ENCODE peak calls at places on chromosomes 3 and 15, in ten cellular contexts. N is stomach; H is breast epithelium; J is aorta; B is endodermal cell; W is CD4-positive, CD25-positive, alpha-beta regulatory T cell; D is GM23338; A is fibroblast of lung; I is Peyer's patch; O is CD8-positive, alpha-beta memory T cell. M is an unnamed sample. For H3K4me1, the result is how much of the 10 kb centered on the place peaks cover.

GRCh38 chr3:169857811-169858210 is 11.9 kb downstream of the LRRC31 start:
- DNase-seq in D (no peak), B (no peak), W (no peak), I (no peak), A (no peak), J (no peak), N (no peak), H (no peak), O (no peak), M (no peak)

GRCh38 chr15:35827156-35827555 is 281.2 kb upstream of the DPH6 start:
- DNase-seq in A (peak), O (no peak), W (no peak), N (no peak), H (no peak), J (no peak), I (no peak), D (no peak), B (no peak), M (no peak)

GRCh38 chr3:13200465-13200864 is 127.2 kb upstream of the IQSEC1 start:
- DNase-seq in O (no peak), B (peak), H (peak), N (no peak), A (no peak), D (no peak), W (no peak), J (no peak), I (no peak), M (no peak)

GRCh38 chr15:44038801-44039200 is 156.3 kb downstream of the FRMD5 start:
- DNase-seq in W (no peak), O (no peak), J (no peak), B (peak), N (no peak), D (peak), A (peak), H (no peak), I (no peak), M (no peak)

GRCh38 chr3:49422379-49423248 is at the start of gene AMT:
- DNase-seq in A (no peak), H (no peak), O (no peak), I (no peak), W (no peak), N (peak), D (peak), B (peak), J (peak), M (no peak)

GRCh38 chr3:62873672-62874397 is 1.4 kb downstream of the CADPS start:
- DNase-seq in I (no peak), A (peak), W (no peak), O (no peak), B (peak), D (peak), H (no peak), N (no peak), J (peak), M (peak)

GRCh38 chr3:179015551-179016020 is 56.0 kb downstream of the ZMAT3 start:
- DNase-seq in B (peak), I (peak), W (peak), J (no peak), N (peak), H (no peak), D (peak), O (peak), A (peak), M (peak)

GRCh38 chr3:118683636-118684035 is 351.0 kb downstream of the IGSF11 start:
- DNase-seq in N (no peak), O (no peak), A (no peak), I (no peak), J (no peak), H (no peak), W (no peak), D (no peak), B (no peak), M (no peak)

GRCh38 chr3:65377637-65378036 is 661.1 kb downstream of the MAGI1 start:
- DNase-seq in O (no peak), A (no peak), W (no peak), J (no peak), H (no peak), B (no peak), N (no peak), I (no peak), D (no peak), M (no peak)

GRCh38 chr3:139534992-139535879 is 4.3 kb downstream of the RBP1 start:
- DNase-seq in A (peak), N (peak), D (no peak), O (no peak), B (peak), W (no peak), H (no peak), J (peak), I (no peak), M (no peak)

GRCh38 chr3:79040701-79041100 is 727.1 kb downstream of the ROBO1 start:
- DNase-seq in N (no peak), H (no peak), D (no peak), B (no peak), J (no peak), I (no peak), O (no peak), W (no peak), A (peak), M (no peak)

GRCh38 chr3:48695113-48695753 is 9.5 kb upstream of the NCKIPSD start:
- DNase-seq in H (no peak), A (peak), B (peak), N (peak), J (peak), D (peak), O (no peak), I (no peak), W (no peak), M (no peak)

GRCh38 chr3:37745921-37746320 is 115.8 kb upstream of the CTDSPL start:
- DNase-seq in O (no peak), I (no peak), A (no peak), H (no peak), J (no peak), B (no peak), D (no peak), N (no peak), W (no peak), M (no peak)

GRCh38 chr15:92634641-92635272 is 20.8 kb downstream of the FAM174B start:
- DNase-seq in N (no peak), D (no peak), B (peak), I (no peak), O (no peak), H (peak), J (no peak), W (no peak), A (no peak), M (no peak)

GRCh38 chr3:114650808-114651207 is 357.0 kb downstream of the TIGIT start:
- DNase-seq in H (no peak), W (no peak), D (no peak), O (no peak), N (no peak), I (no peak), B (no peak), J (no peak), A (peak), M (no peak)

GRCh38 chr15:70775160-70775559 is 11.8 kb upstream of the UACA start:
- DNase-seq in O (no peak), W (no peak), I (no peak), B (no peak), A (peak), D (no peak), N (no peak), J (no peak), H (no peak), M (no peak)

GRCh38 chr3:55697177-55697865 is 210.2 kb upstream of the WNT5A start:
- DNase-seq in O (no peak), A (no peak), N (no peak), D (no peak), B (no peak), W (no peak), J (no peak), I (no peak), H (no peak), M (no peak)

GRCh38 chr3:109045271-109046051 is 72.5 kb downstream of the MORC1 start:
- DNase-seq in D (no peak), O (no peak), I (no peak), A (no peak), H (no peak), W (no peak), N (no peak), B (no peak), J (peak), M (no peak)

GRCh38 chr3:112007641-112008040 is 8.9 kb downstream of the TAGLN3 start:
- DNase-seq in N (peak), W (no peak), A (no peak), J (no peak), D (no peak), H (no peak), O (no peak), B (no peak), I (no peak), M (no peak)

GRCh38 chr3:5013021-5013906 is 34.0 kb downstream of the BHLHE40 start:
- DNase-seq in I (peak), D (no peak), N (peak), W (no peak), O (no peak), A (peak), H (peak), B (peak), J (no peak), M (no peak)

GRCh38 chr3:17964113-17964512 is 221.7 kb upstream of the TBC1D5 start:
- DNase-seq in O (no peak), A (no peak), H (no peak), D (no peak), W (no peak), J (no peak), N (no peak), I (no peak), B (no peak), M (no peak)

GRCh38 chr3:144265527-144266100 is 294.0 kb downstream of the DIPK2A start:
- DNase-seq in H (no peak), J (no peak), I (no peak), D (no peak), N (no peak), W (no peak), O (no peak), A (peak), B (no peak), M (no peak)

GRCh38 chr3:131549340-131549739 is 46.6 kb upstream of the MRPL3 start:
- DNase-seq in A (no peak), W (no peak), H (no peak), J (no peak), I (no peak), B (no peak), N (no peak), D (peak), O (no peak), M (no peak)

GRCh38 chr3:46998852-46999515 is 19.5 kb downstream of the NBEAL2 start:
- DNase-seq in N (no peak), W (no peak), A (no peak), D (no peak), H (no peak), J (no peak), I (no peak), O (no peak), B (no peak), M (no peak)

GRCh38 chr3:156729460-156730179 is 55.2 kb downstream of the TIPARP start:
- DNase-seq in I (no peak), N (no peak), W (no peak), B (no peak), H (no peak), D (no peak), O (no peak), A (no peak), J (no peak), M (no peak)

GRCh38 chr15:70584838-70585706 is 178.3 kb downstream of the UACA start:
- DNase-seq in D (peak), O (peak), H (no peak), J (no peak), N (peak), B (peak), A (peak), I (no peak), W (no peak), M (no peak)

GRCh38 chr3:187465503-187465902 is 97.3 kb downstream of the RTP4 start:
- DNase-seq in H (no peak), B (peak), N (no peak), A (no peak), D (peak), I (no peak), J (no peak), W (no peak), O (no peak), M (no peak)

DNA sequence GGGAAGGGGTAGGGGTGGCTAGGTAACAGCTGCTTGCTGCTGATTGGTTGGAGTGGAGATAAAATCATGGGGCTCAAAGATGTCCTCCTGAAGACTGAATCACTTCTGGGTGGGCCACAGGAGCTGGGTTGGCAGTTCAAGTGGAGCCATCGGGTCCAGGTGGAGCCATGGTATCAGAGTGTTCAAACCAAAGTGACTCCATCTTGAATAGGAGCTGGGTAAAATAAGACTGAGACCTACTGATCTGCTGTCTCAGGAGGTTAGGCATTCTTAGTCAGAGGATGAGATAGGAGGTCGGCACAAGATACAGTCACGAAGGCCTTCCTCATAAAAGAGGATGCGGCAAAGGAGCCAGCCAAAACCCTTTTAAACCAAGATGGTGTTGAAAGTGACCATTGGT is 96.5 kb downstream of the RTP4 start:
- DNase-seq in H (no peak), N (no peak), I (no peak), A (no peak), J (no peak), D (no peak), W (no peak), B (no peak), O (no peak), M (no peak)
- H3K27ac ChIP-seq in H (no peak), N (no peak), I (no peak), A (no peak), J (no peak), D (peak), W (no peak), B (no peak), O (no peak), M (no peak)

DNA sequence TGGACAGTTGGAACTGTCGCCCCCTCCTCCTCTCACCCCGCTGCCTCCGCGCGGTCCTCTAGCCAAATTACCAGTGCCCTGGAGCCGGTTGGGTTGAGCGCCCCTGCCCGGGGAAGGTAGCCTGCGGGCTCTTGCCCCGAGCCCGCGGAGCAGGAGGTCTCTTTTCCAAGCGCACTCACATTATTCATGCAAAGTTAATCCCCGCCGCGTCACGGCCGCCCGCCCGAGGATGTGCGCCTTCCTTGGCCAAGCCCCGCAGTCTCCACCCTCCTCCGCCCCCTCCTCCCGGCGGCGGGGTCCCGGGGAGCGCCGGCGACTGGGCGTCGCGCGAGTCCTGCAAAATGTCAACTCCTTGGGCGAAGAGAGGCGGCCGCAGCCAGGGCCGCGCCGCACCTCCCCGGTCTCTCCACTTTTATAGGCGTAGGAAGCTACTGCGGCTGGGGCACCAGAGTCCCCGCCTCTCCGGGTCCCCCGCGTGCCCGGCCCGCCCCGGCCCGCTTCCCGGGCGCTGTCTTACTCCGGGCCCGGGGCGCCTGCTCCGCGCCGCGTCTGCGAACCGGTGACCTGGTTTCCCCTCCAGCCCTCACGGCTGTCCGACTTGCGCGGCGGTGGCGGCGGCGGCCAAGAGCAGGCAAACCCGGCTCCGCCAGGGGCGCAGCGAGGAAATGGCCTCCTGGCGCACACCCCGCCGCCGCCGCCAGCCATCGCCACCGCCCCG is at the start of gene THRB:
- DNase-seq in I (peak), J (peak), A (peak), N (peak), O (no peak), B (peak), H (peak), W (no peak), D (peak), M (no peak)
- H3K4me1 ChIP-seq in I (under half), J (under half), A (under half), N (under half), O (under half), B (under half), H (under half), W (under half), D (half or more), M (under half)

DNA sequence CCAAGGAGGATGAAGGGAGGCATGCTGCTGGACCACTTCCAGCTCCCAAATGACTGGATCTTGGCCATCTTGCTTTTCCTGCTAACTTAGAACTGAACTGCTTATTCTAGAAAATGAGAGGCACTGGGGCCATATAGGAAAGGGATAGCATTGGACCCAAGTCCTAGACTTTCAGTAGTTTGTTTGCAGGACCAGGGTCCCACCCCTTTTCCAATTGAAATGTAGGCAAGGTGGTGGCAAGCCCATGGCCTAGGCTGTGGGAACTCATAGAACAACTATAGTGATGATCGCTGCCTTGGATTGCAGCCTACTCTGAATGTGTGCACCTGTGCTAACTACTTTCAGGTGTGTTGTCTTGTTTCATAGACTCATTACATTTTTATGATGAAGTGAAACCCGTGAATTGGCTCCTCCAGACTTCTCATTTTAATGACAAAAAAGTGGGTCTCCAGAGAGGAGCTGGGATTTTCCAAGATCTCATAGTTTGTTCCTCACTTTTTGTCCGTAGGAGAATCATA is 50.3 kb downstream of the TGFBR2 start:
- DNase-seq in O (no peak), D (no peak), I (no peak), H (no peak), W (no peak), N (no peak), J (no peak), A (no peak), B (no peak), M (no peak)
- H3K27ac ChIP-seq in O (no peak), D (no peak), I (peak), H (peak), W (peak), N (no peak), J (peak), A (no peak), B (no peak), M (peak)

DNA sequence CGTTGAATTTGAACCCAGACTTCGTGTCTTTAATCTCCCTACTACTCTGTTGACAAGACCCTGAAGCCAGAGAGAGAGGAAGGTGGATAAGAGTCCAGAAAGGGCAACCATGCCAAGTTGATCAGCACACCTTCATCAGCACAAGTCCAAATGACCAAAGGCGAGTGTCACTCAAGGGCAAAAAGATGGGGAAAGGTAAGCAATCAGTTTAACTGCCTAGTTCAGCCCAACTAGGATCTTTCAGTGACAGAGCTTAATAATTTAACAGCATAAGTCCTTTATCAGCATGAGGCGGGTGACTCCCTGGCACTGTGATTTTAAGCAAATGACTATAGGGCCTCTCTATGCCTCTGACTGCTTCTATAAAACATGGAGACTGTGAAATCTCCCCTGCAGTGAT is 6.2 kb downstream of the SUCLG2 start:
- DNase-seq in O (no peak), B (no peak), H (no peak), W (no peak), I (no peak), J (no peak), D (no peak), A (no peak), N (no peak), M (no peak)
- H3K4me1 ChIP-seq in O (under half), B (under half), H (under half), W (under half), I (under half), J (under half), D (under half), A (under half), N (under half), M (under half)

GRCh38 chr3:73510784-73511183 is 114.0 kb downstream of the PDZRN3 start:
- DNase-seq in W (no peak), J (no peak), D (no peak), H (no peak), O (no peak), A (no peak), B (no peak), N (no peak), I (no peak), M (no peak)
- H3K27ac ChIP-seq in W (no peak), J (no peak), D (no peak), H (no peak), O (no peak), A (no peak), B (no peak), N (no peak), I (no peak), M (no peak)

DNA sequence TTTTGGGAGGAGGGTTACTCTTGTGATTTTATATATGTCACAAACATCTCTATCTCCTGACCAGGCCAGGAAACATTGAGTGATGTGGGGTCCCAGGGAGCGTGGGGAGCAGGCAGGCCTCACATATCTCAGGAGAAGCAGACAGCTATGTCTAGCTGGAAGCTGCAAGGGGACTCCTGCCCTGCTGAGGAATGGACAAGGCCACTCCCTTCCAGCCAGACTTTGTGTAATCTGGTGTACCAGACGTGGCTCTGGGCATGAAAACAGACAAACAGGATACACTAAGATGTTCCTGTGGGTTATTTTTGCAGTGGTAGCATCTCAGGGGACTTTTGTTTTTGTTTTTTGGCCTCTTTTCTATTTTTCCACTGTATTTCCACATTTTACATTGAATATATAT is 23.2 kb downstream of the CYP8B1 start:
- DNase-seq in O (no peak), N (no peak), J (no peak), A (no peak), B (peak), W (no peak), I (no peak), H (no peak), D (no peak), M (no peak)
- H3K4me1 ChIP-seq in O (under half), N (under half), J (under half), A (under half), B (under half), W (under half), I (under half), H (under half), D (under half), M (under half)

DNA sequence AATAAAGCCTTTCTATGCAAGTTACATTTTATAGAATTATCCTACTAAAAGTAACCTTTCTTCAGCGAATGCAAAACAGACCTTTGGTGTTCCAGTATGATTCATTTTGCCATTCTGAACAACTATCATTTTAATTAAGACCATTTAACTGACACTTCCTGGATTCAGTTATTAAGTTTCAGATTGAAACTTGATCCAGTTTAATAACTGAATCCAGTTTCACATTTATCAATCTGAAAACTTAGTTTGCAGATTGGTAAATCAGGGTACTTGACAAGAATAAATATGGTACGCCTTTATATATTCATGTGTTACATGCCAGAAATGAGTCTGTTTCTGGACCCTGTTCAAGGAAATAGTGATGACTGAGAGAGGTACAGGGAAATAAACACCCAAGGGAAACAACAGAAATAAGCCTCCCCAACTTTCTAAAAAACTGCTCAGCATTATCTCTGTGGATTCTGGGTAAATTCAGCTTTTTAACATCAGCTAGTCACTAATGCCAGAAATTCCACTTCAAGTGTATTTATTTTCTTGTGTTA is 23.3 kb upstream of the NFKBIZ start:
- DNase-seq in J (no peak), D (no peak), B (no peak), N (no peak), O (no peak), W (no peak), A (peak), I (no peak), H (no peak), M (no peak)
- H3K27ac ChIP-seq in J (no peak), D (peak), B (no peak), N (no peak), O (peak), W (peak), A (no peak), I (peak), H (peak), M (peak)